ENCODE peak calls at places on chromosomes 12 and 14, in ten cellular contexts. K, N, B, F, J, A, U, V, T and D are unnamed samples.

GRCh38 chr14:74630881-74631690 is 19.0 kb upstream of the LTBP2 start:
- DNase-seq in K (no peak), N (no peak), B (no peak), F (no peak), J (no peak), A (no peak), U (no peak), V (no peak), T (no peak), D (no peak)

GRCh38 chr12:66453837-66454236 is 151.5 kb downstream of the HELB start:
- DNase-seq in K (no peak), N (no peak), B (no peak), F (no peak), J (no peak), A (no peak), U (no peak), V (no peak), T (no peak), D (no peak)

GRCh38 chr12:127550271-127550670 is 716.7 kb upstream of the TMEM132C start:
- DNase-seq in K (peak), N (no peak), B (peak), F (no peak), J (no peak), A (no peak), U (no peak), V (peak), T (no peak), D (no peak)

GRCh38 chr12:91414147-91414546 is 231.5 kb upstream of the DCN start:
- DNase-seq in K (no peak), N (no peak), B (no peak), F (no peak), J (no peak), A (no peak), U (no peak), V (no peak), T (no peak), D (no peak)

GRCh38 chr12:64826234-64826633 is 1.8 kb downstream of the TBC1D30 start:
- DNase-seq in K (peak), N (no peak), B (no peak), F (no peak), J (no peak), A (no peak), U (peak), V (peak), T (peak), D (peak)

GRCh38 chr12:49446571-49446970 is 79.3 kb downstream of the SPATS2 start:
- DNase-seq in K (no peak), N (no peak), B (no peak), F (no peak), J (no peak), A (no peak), U (no peak), V (no peak), T (no peak), D (no peak)

GRCh38 chr12:60803147-60803546 is 1207.3 kb downstream of the SLC16A7 start:
- DNase-seq in K (no peak), N (no peak), B (no peak), F (no peak), J (no peak), A (no peak), U (no peak), V (no peak), T (no peak), D (no peak)

GRCh38 chr12:6084261-6084968 is 40.1 kb downstream of the VWF start:
- DNase-seq in K (peak), N (peak), B (peak), F (peak), J (no peak), A (no peak), U (no peak), V (peak), T (peak), D (no peak)

GRCh38 chr12:83823386-83824045 is 1089.1 kb downstream of the SLC6A15 start:
- DNase-seq in K (peak), N (peak), B (peak), F (peak), J (no peak), A (peak), U (peak), V (no peak), T (peak), D (peak)

GRCh38 chr14:80584638-80585505 is 356.7 kb downstream of the CEP128 start:
- DNase-seq in K (no peak), N (peak), B (peak), F (no peak), J (no peak), A (no peak), U (no peak), V (peak), T (peak), D (no peak)

GRCh38 chr12:70671698-70672097 is 34.5 kb upstream of the PTPRB start:
- DNase-seq in K (no peak), N (no peak), B (no peak), F (no peak), J (no peak), A (no peak), U (no peak), V (no peak), T (no peak), D (no peak)

GRCh38 chr14:77609902-77610301 is 6.5 kb downstream of the SPTLC2 start:
- DNase-seq in K (no peak), N (no peak), B (no peak), F (no peak), J (no peak), A (no peak), U (no peak), V (no peak), T (no peak), D (no peak)

GRCh38 chr14:61573321-61573720 is 122.0 kb upstream of the HIF1A start:
- DNase-seq in K (no peak), N (no peak), B (no peak), F (no peak), J (no peak), A (no peak), U (no peak), V (peak), T (no peak), D (no peak)

GRCh38 chr14:105860615-105861580 is 334.5 kb downstream of the TMEM121 start:
- DNase-seq in K (no peak), N (no peak), B (no peak), F (peak), J (no peak), A (no peak), U (no peak), V (no peak), T (no peak), D (no peak)

GRCh38 chr14:76091036-76091435 is 60.7 kb upstream of the GPATCH2L start:
- DNase-seq in K (no peak), N (no peak), B (peak), F (no peak), J (no peak), A (no peak), U (peak), V (peak), T (no peak), D (no peak)

GRCh38 chr12:52020539-52021336 is 14.0 kb downstream of the TAMALIN start:
- DNase-seq in K (peak), N (no peak), B (peak), F (peak), J (no peak), A (no peak), U (peak), V (peak), T (no peak), D (peak)